ENCODE peak calls at places on chromosomes 3 and 15, in four cellular contexts. One of them, this sample, is unnamed.

GRCh38 chr3:43505351-43505750 is 116.5 kb downstream of the ANO10 start:
- DNase-seq in small intestine: no peak
- DNase-seq in AG04450: peak; percentile 27
- DNase-seq in hepatocyte: no peak
- DNase-seq in this sample: no peak

GRCh38 chr3:68931406-68932149 is 769 bp downstream of the TAFA4 start:
- DNase-seq in small intestine: no peak
- DNase-seq in AG04450: no peak
- DNase-seq in hepatocyte: peak; percentile 13
- DNase-seq in this sample: peak; percentile 65

GRCh38 chr3:64262574-64263114 is 37.4 kb upstream of the PRICKLE2 start:
- DNase-seq in small intestine: no peak
- DNase-seq in AG04450: no peak
- DNase-seq in hepatocyte: no peak
- DNase-seq in this sample: no peak

GRCh38 chr15:68814596-68814995 is 6.1 kb downstream of the ANP32A start:
- DNase-seq in small intestine: no peak
- DNase-seq in AG04450: no peak
- DNase-seq in hepatocyte: no peak
- DNase-seq in this sample: no peak

GRCh38 chr15:80182611-80183210 is 29.9 kb downstream of the FAH start:
- DNase-seq in small intestine: no peak
- DNase-seq in AG04450: peak; percentile 69
- DNase-seq in hepatocyte: no peak
- DNase-seq in this sample: no peak

GRCh38 chr3:192487032-192487431 is 240.3 kb downstream of the FGF12 start:
- DNase-seq in small intestine: no peak
- DNase-seq in AG04450: no peak
- DNase-seq in hepatocyte: peak; percentile 11
- DNase-seq in this sample: no peak

GRCh38 chr3:52171577-52172261 is 17.5 kb upstream of the POC1A start:
- DNase-seq in small intestine: peak; percentile 62
- DNase-seq in AG04450: no peak
- DNase-seq in hepatocyte: peak; percentile 52
- DNase-seq in this sample: no peak

GRCh38 chr15:63915888-63916731 is 82.4 kb upstream of the HERC1 start:
- DNase-seq in small intestine: no peak
- DNase-seq in AG04450: no peak
- DNase-seq in hepatocyte: no peak
- DNase-seq in this sample: no peak

GRCh38 chr3:128080323-128080898 is 28.2 kb downstream of the SEC61A1 start:
- DNase-seq in small intestine: no peak
- DNase-seq in AG04450: peak; percentile 90
- DNase-seq in hepatocyte: no peak
- DNase-seq in this sample: no peak

GRCh38 chr3:71251156-71251775 is 332.3 kb downstream of the FOXP1 start:
- DNase-seq in small intestine: no peak
- DNase-seq in AG04450: peak; percentile 87
- DNase-seq in hepatocyte: no peak
- DNase-seq in this sample: no peak

GRCh38 chr15:63605816-63606215 is 8.6 kb downstream of the FBXL22 start:
- DNase-seq in small intestine: peak; percentile 41
- DNase-seq in AG04450: no peak
- DNase-seq in hepatocyte: no peak
- DNase-seq in this sample: no peak

GRCh38 chr15:51601801-51602200 is 20.8 kb downstream of the DMXL2 start:
- DNase-seq in small intestine: no peak
- DNase-seq in AG04450: no peak
- DNase-seq in hepatocyte: no peak
- DNase-seq in this sample: no peak

GRCh38 chr15:75577401-75578205 is 1.5 kb downstream of the PTPN9 start:
- DNase-seq in small intestine: peak; percentile 18
- DNase-seq in AG04450: no peak
- DNase-seq in hepatocyte: no peak
- DNase-seq in this sample: no peak

GRCh38 chr3:41808152-41808551 is 153.8 kb downstream of the ULK4 start:
- DNase-seq in small intestine: no peak
- DNase-seq in AG04450: peak; percentile 15
- DNase-seq in hepatocyte: peak; percentile 5
- DNase-seq in this sample: no peak

GRCh38 chr15:68552773-68553172 is 26.0 kb upstream of the CORO2B start:
- DNase-seq in small intestine: no peak
- DNase-seq in AG04450: no peak
- DNase-seq in hepatocyte: no peak
- DNase-seq in this sample: peak; percentile 51

GRCh38 chr3:188124184-188124583 is 29.8 kb upstream of the LPP start:
- DNase-seq in small intestine: no peak
- DNase-seq in AG04450: no peak
- DNase-seq in hepatocyte: no peak
- DNase-seq in this sample: no peak

GRCh38 chr3:50519471-50520089 is 16.1 kb upstream of the CACNA2D2 start:
- DNase-seq in small intestine: peak; percentile 64
- DNase-seq in AG04450: no peak
- DNase-seq in hepatocyte: peak; percentile 81
- DNase-seq in this sample: peak; percentile 87

GRCh38 chr3:141454906-141455602 is 31.8 kb upstream of the RASA2 start:
- DNase-seq in small intestine: peak; percentile 76
- DNase-seq in AG04450: no peak
- DNase-seq in hepatocyte: peak; percentile 72
- DNase-seq in this sample: no peak

GRCh38 chr3:4247391-4247790 is 55.8 kb upstream of the SETMAR start:
- DNase-seq in small intestine: no peak
- DNase-seq in AG04450: no peak
- DNase-seq in hepatocyte: no peak
- DNase-seq in this sample: no peak

GRCh38 chr15:33915571-33916407 is 52.5 kb upstream of the CHRM5 start:
- DNase-seq in small intestine: peak; percentile 72
- DNase-seq in AG04450: no peak
- DNase-seq in hepatocyte: peak; percentile 45
- DNase-seq in this sample: no peak

GRCh38 chr3:153097213-153097612 is 64.8 kb upstream of the RAP2B start:
- DNase-seq in small intestine: peak; percentile 8
- DNase-seq in AG04450: no peak
- DNase-seq in hepatocyte: no peak
- DNase-seq in this sample: no peak

GRCh38 chr3:182789371-182789770 is 3.9 kb upstream of the ATP11B start:
- DNase-seq in small intestine: peak; percentile 14
- DNase-seq in AG04450: no peak
- DNase-seq in hepatocyte: no peak
- DNase-seq in this sample: no peak

GRCh38 chr15:42640103-42640502 is 64.7 kb downstream of the STARD9 start:
- DNase-seq in small intestine: no peak
- DNase-seq in AG04450: no peak
- DNase-seq in hepatocyte: no peak
- DNase-seq in this sample: no peak

GRCh38 chr15:94080416-94080815 is 150.9 kb upstream of the MCTP2 start:
- DNase-seq in small intestine: no peak
- DNase-seq in AG04450: no peak
- DNase-seq in hepatocyte: no peak
- DNase-seq in this sample: no peak

GRCh38 chr3:76585794-76586392 is 454.0 kb upstream of the ROBO2 start:
- DNase-seq in small intestine: peak; percentile 1
- DNase-seq in AG04450: no peak
- DNase-seq in hepatocyte: peak; percentile 44
- DNase-seq in this sample: no peak

GRCh38 chr3:36166477-36166876 is 213.8 kb upstream of the STAC start:
- DNase-seq in small intestine: no peak
- DNase-seq in AG04450: no peak
- DNase-seq in hepatocyte: peak; percentile 17
- DNase-seq in this sample: no peak

GRCh38 chr3:184759666-184760200 is 47.9 kb upstream of the MAGEF1 start:
- DNase-seq in small intestine: no peak
- DNase-seq in AG04450: no peak
- DNase-seq in hepatocyte: no peak
- DNase-seq in this sample: no peak

GRCh38 chr3:156448300-156448699 is 106.6 kb downstream of the SSR3 start:
- DNase-seq in small intestine: peak; percentile 3
- DNase-seq in AG04450: no peak
- DNase-seq in hepatocyte: peak; percentile 21
- DNase-seq in this sample: no peak

GRCh38 chr3:55218577-55218976 is 268.5 kb downstream of the WNT5A start:
- DNase-seq in small intestine: no peak
- DNase-seq in AG04450: no peak
- DNase-seq in hepatocyte: no peak
- DNase-seq in this sample: no peak

GRCh38 chr15:25705430-25706115 is 157.6 kb downstream of the ATP10A start:
- DNase-seq in small intestine: no peak
- DNase-seq in AG04450: no peak
- DNase-seq in hepatocyte: no peak
- DNase-seq in this sample: no peak

GRCh38 chr3:152405915-152406802 is 137.4 kb downstream of the MBNL1 start:
- DNase-seq in small intestine: no peak
- DNase-seq in AG04450: peak; percentile 59
- DNase-seq in hepatocyte: peak; percentile 28
- DNase-seq in this sample: no peak

GRCh38 chr3:4820296-4821121 is 158.7 kb upstream of the BHLHE40 start:
- DNase-seq in small intestine: no peak
- DNase-seq in AG04450: no peak
- DNase-seq in hepatocyte: no peak
- DNase-seq in this sample: peak; percentile 44

GRCh38 chr3:70064194-70064787 is 64.8 kb downstream of the SAMMSON start:
- DNase-seq in small intestine: peak; percentile 18
- DNase-seq in AG04450: peak; percentile 7
- DNase-seq in hepatocyte: peak; percentile 67
- DNase-seq in this sample: no peak

GRCh38 chr15:57319226-57319918 is 56.9 kb upstream of the CGNL1 start:
- DNase-seq in small intestine: no peak
- DNase-seq in AG04450: no peak
- DNase-seq in hepatocyte: no peak
- DNase-seq in this sample: no peak

GRCh38 chr3:119469378-119470189 is 821 bp downstream of the POGLUT1 start:
- DNase-seq in small intestine: no peak
- DNase-seq in AG04450: no peak
- DNase-seq in hepatocyte: peak; percentile 34
- DNase-seq in this sample: no peak

GRCh38 chr3:181712505-181713299 is 977 bp downstream of the SOX2 start:
- DNase-seq in small intestine: no peak
- DNase-seq in AG04450: no peak
- DNase-seq in hepatocyte: peak; percentile 35
- DNase-seq in this sample: peak; percentile 74
- H3K27ac ChIP-seq in small intestine: no peak overlapping the region
- H3K27ac ChIP-seq in AG04450: no peak overlapping the region
- H3K27ac ChIP-seq in hepatocyte: no peak overlapping the region
- H3K27ac ChIP-seq in this sample: no peak overlapping the region

DNA sequence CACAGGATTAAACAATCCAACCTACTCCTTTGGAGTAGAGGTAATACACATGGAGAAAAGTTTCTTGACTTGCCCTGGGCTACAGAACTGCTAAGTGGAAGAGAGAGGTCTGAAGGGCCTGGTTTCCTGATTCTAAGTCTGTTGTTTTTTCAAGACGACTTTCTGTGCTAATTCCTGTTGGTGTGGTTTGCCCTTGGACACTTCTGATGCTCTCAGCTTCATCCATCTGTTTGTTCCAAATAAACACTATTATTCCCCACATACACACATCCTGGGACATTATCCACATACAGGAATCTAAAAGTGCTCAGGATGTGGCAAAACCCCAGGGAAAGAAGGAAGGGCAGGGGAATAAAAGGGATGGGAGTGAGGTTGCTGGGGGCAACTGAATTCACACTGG is 393.5 kb upstream of the TBL1XR1 start:
- DNase-seq in small intestine: no peak
- DNase-seq in AG04450: no peak
- DNase-seq in hepatocyte: no peak
- DNase-seq in this sample: no peak
- H3K27ac ChIP-seq in small intestine: peak overlapping the region; percentile 11
- H3K27ac ChIP-seq in AG04450: peak overlapping the region; percentile 48
- H3K27ac ChIP-seq in hepatocyte: peak overlapping the region; percentile 77
- H3K27ac ChIP-seq in this sample: peak overlapping the region; percentile 26

DNA sequence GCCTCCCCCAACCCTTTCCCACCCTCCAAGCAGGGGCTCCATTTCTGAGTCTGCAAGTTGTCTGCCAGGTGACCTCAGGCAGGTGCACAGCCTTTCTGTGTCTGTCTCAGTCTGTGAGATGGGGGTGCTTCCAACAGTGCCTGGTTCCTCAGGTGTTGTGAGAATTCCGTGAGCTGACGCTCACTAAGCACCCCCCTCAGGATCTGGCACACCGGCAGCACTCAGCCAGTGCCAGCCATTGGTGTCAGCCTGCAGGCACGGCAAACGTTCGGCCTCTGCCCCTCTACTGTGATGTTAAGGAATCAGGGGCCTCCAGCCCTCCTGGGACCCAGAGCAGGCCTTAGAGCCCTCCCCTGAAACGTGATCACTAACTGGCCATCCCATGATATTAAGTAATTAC is 2.4 kb downstream of the KLF15 start:
- DNase-seq in small intestine: no peak
- DNase-seq in AG04450: no peak
- DNase-seq in hepatocyte: no peak
- DNase-seq in this sample: peak; percentile 60
- H3K27ac ChIP-seq in small intestine: no peak overlapping the region
- H3K27ac ChIP-seq in AG04450: no peak overlapping the region
- H3K27ac ChIP-seq in hepatocyte: peak overlapping the region; percentile 82
- H3K27ac ChIP-seq in this sample: no peak overlapping the region

GRCh38 chr15:29103825-29104565 is 165.6 kb downstream of the NSMCE3 start:
- DNase-seq in small intestine: peak; percentile 40
- DNase-seq in AG04450: peak; percentile 49
- DNase-seq in hepatocyte: peak; percentile 91
- DNase-seq in this sample: peak; percentile 86
- H3K27ac ChIP-seq in small intestine: no peak overlapping the region
- H3K27ac ChIP-seq in AG04450: no peak overlapping the region
- H3K27ac ChIP-seq in hepatocyte: no peak overlapping the region
- H3K27ac ChIP-seq in this sample: no peak overlapping the region

DNA sequence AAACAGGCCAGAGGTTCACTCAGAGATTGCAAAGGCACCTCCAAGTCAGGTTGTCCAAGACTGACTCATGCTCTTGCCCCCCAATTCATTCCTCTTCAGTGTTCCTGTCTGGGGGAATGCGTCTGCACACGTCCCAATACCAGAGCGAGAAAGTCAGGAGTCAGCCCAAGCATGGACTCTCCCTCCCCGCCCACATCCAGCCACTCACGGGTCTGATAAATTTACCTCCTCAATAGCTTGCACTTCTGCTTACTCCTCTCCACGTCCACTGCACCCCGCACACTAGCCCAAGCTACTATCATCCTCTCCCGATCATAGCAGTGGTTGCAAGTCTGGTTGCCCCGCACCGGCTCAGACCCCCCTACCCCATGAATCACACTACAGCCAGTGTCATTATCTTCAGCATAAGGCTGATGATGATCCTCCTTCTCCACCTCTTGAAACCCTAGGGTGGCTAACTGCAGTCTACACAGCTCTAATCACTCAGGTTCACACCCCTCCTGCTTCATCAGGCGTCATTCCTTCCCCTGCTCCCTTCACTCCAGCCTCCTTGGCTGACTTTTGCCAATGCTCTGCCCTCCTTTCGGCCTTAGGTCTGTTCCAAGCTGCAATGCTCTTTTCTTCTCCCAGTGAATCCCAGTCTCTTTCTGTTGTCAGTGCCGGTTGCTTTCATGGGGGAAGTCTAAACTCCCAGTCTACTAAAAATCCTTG is 27.6 kb upstream of the MYO1E start:
- DNase-seq in small intestine: no peak
- DNase-seq in AG04450: no peak
- DNase-seq in hepatocyte: no peak
- DNase-seq in this sample: no peak
- H3K27ac ChIP-seq in small intestine: no peak overlapping the region
- H3K27ac ChIP-seq in AG04450: no peak overlapping the region
- H3K27ac ChIP-seq in hepatocyte: no peak overlapping the region
- H3K27ac ChIP-seq in this sample: no peak overlapping the region

This sample was measured in left lung.